ENCODE peak calls at places on chromosomes 7 and 10, in seven cellular contexts. A, Y, L, P, T, S and V are unnamed samples.

GRCh38 chr7:87475359-87476178 is at the start of gene ABCB4:
- DNase-seq in A (peak; percentile 89), Y (no peak), L (no peak), P (peak; percentile 54), T (no peak), S (no peak), V (no peak)

GRCh38 chr7:55435466-55435865 is 70.3 kb downstream of the LANCL2 start:
- DNase-seq in A (no peak), Y (no peak), L (no peak), P (no peak), T (no peak), S (no peak), V (no peak)

GRCh38 chr10:5752301-5752871 is 60.8 kb downstream of the GDI2 start:
- DNase-seq in A (no peak), Y (no peak), L (no peak), P (no peak), T (no peak), S (no peak), V (no peak)

GRCh38 chr10:18140149-18140956 is at the start of gene CACNB2:
- DNase-seq in A (peak; percentile 86), Y (no peak), L (no peak), P (peak; percentile 77), T (peak; percentile 10), S (no peak), V (peak; percentile 58)

GRCh38 chr10:103877861-103878260 is 22.5 kb upstream of the SH3PXD2A start:
- DNase-seq in A (no peak), Y (no peak), L (no peak), P (no peak), T (no peak), S (no peak), V (no peak)

GRCh38 chr7:106583133-106583532 is 77.8 kb downstream of the CCDC71L start:
- DNase-seq in A (no peak), Y (no peak), L (no peak), P (no peak), T (no peak), S (no peak), V (no peak)

GRCh38 chr7:30846378-30846777 is 65.3 kb upstream of the AQP1 start:
- DNase-seq in A (no peak), Y (no peak), L (no peak), P (no peak), T (no peak), S (no peak), V (no peak)

GRCh38 chr7:106770191-106770590 is 94.9 kb upstream of the PIK3CG start:
- DNase-seq in A (no peak), Y (peak; percentile 35), L (no peak), P (no peak), T (no peak), S (no peak), V (no peak)

GRCh38 chr10:104406715-104407517 is 53.3 kb downstream of the CFAP58 start:
- DNase-seq in A (peak; percentile 44), Y (peak; percentile 57), L (peak; percentile 25), P (no peak), T (peak; percentile 17), S (no peak), V (no peak)

GRCh38 chr10:100146875-100147665 is 38.8 kb downstream of the ERLIN1 start:
- DNase-seq in A (no peak), Y (no peak), L (no peak), P (no peak), T (no peak), S (no peak), V (peak; percentile 23)

GRCh38 chr10:92573091-92573797 is 649 bp downstream of the IDE start:
- DNase-seq in A (peak; percentile 64), Y (no peak), L (peak; percentile 31), P (peak; percentile 70), T (no peak), S (no peak), V (peak; percentile 45)

GRCh38 chr10:86176850-86177249 is 189.7 kb downstream of the GRID1 start:
- DNase-seq in A (no peak), Y (no peak), L (no peak), P (no peak), T (no peak), S (no peak), V (no peak)

GRCh38 chr10:114821915-114822770 is 563 bp downstream of the FHIP2A start:
- DNase-seq in A (peak; percentile 81), Y (no peak), L (peak; percentile 25), P (peak; percentile 67), T (peak; percentile 6), S (no peak), V (no peak)

GRCh38 chr7:80611779-80612178 is 26.7 kb upstream of the CD36 start:
- DNase-seq in A (no peak), Y (peak; percentile 21), L (no peak), P (no peak), T (peak; percentile 95), S (no peak), V (peak; percentile 38)

GRCh38 chr7:3134715-3135114 is 91.0 kb upstream of the CARD11 start:
- DNase-seq in A (no peak), Y (no peak), L (peak; percentile 13), P (no peak), T (no peak), S (no peak), V (no peak)

GRCh38 chr7:134784251-134785049 is 5.0 kb downstream of the CALD1 start:
- DNase-seq in A (no peak), Y (no peak), L (no peak), P (peak; percentile 20), T (no peak), S (no peak), V (no peak)
- TF ChIP-seq JUND in A (no peak), Y (no peak), L (no peak), P (no peak), T (no peak), S (no peak), V (no peak)

GRCh38 chr7:79462334-79462733 is 8.9 kb upstream of the MAGI2 start:
- DNase-seq in A (no peak), Y (no peak), L (no peak), P (no peak), T (no peak), S (no peak), V (no peak)

GRCh38 chr7:79459381-79459780 is 5.9 kb upstream of the MAGI2 start:
- DNase-seq in A (no peak), Y (no peak), L (no peak), P (no peak), T (no peak), S (no peak), V (no peak)

GRCh38 chr7:79458796-79459195 is 5.3 kb upstream of the MAGI2 start:
- DNase-seq in A (no peak), Y (no peak), L (no peak), P (no peak), T (no peak), S (no peak), V (no peak)

GRCh38 chr7:79461660-79462059 is 8.2 kb upstream of the MAGI2 start:
- DNase-seq in A (no peak), Y (no peak), L (no peak), P (no peak), T (peak; percentile 88), S (no peak), V (no peak)
- TF ChIP-seq JUND in A (peak; percentile 26), Y (no peak), L (no peak), P (no peak), T (peak; percentile 64), S (no peak), V (no peak)

GRCh38 chr7:139109983-139110411 is 477 bp upstream of the ZC3HAV1 start:
- DNase-seq in A (no peak), Y (no peak), L (peak; percentile 33), P (peak; percentile 55), T (no peak), S (no peak), V (no peak)

GRCh38 chr7:139109188-139109982 is at the start of gene ZC3HAV1:
- DNase-seq in A (peak; percentile 92), Y (peak; percentile 50), L (peak; percentile 94), P (peak; percentile 79), T (peak; percentile 76), S (no peak), V (peak; percentile 59)

GRCh38 chr7:139111147-139111546 is 1.6 kb upstream of the ZC3HAV1 start:
- DNase-seq in A (no peak), Y (no peak), L (no peak), P (no peak), T (no peak), S (no peak), V (no peak)

GRCh38 chr7:139106959-139107358 is 2.6 kb downstream of the ZC3HAV1 start:
- DNase-seq in A (no peak), Y (no peak), L (peak; percentile 54), P (no peak), T (no peak), S (no peak), V (no peak)

DNA sequence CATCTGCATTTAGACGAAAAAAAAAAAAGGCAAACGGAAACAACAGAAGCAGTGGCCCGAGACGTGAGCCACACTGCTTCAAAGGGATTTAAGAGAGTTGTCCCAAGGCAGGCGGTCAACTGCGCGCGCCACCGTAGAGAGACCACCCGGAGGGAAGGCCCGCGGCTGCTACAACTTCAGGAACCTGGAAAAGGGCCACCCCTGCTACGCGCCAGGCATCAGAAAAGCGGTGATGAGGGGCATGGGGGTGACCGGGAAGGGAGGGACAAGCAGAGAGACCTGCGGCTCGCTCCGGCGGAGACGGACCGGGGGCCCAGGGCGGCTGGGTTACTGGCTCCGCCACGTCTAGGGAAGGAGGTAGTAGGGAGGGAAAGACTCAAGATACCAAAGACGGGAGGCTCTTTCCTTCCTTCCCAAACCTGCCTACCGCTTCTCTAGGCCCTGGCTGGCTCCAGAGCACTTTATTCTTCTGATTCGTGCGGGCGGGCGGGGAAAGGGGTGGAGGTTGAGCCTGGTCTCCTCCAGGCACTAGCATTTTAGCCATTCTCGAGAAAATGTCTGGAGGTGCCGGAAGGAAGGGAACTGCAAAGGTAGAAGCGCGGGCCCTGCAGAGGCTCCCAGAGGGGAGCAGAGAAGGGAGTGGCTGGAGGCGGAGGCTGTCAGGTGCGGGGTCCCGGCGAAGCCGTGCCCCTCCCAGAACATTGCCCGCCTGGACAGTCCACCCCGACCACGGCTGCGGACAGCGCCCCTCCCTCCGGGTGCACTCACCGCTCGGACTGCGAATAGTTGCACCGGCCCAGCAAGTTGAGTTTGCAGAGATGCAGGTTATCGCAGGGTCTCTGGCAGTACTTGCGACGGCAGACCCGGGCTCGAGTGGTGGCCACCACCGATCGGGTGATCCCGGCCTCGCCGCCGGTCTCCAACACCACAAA is 998 bp downstream of the ZC3HAV1 start:
- DNase-seq in A (no peak), Y (no peak), L (no peak), P (peak; percentile 76), T (no peak), S (no peak), V (no peak)
- TF ChIP-seq JUND in A (no peak), Y (no peak), L (no peak), P (no peak), T (no peak), S (no peak), V (no peak)

DNA sequence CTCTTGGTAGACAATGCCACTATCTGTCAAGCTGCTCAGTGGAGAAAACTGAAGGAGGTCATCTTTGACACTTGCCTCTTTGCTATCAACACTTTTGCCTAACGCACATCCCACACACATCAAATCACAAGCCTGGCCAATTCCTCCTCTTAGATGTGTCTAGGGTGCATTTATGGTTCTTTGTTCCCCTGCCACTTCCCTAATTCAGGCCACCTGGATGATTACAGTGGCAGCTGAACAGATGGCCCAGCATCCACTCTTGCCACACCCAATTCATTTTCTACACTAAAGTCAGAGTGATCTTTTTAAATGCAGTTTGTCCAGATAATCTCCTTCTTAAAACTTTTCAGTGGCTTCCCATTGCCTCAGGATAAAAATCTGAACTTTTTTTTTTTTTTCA is 58.6 kb downstream of the LAMB4 start:
- DNase-seq in A (no peak), Y (no peak), L (no peak), P (no peak), T (no peak), S (no peak), V (no peak)
- TF ChIP-seq JUND in A (no peak), Y (no peak), L (no peak), P (no peak), T (no peak), S (no peak), V (no peak)